ENCODE peak calls at places on chromosomes 13 and 19, in four cellular contexts. Y is body of pancreas, X is astrocyte of the spinal cord, Z is hepatic stellate cell. I is an unnamed sample.

GRCh38 chr19:11242864-11243797 is 3.7 kb downstream of the ANGPTL8 start:
- DNase-seq in Y (peak; percentile 97), X (peak; percentile 67), Z (peak; percentile 99), I (peak; percentile 76)

GRCh38 chr19:56245062-56245740 is 27.3 kb upstream of the EDDM13 start:
- DNase-seq in Y (no peak), X (no peak), Z (peak; percentile 16), I (no peak)

GRCh38 chr19:51521796-51522195 is 9.7 kb downstream of the SIGLEC6 start:
- DNase-seq in Y (no peak), Z (no peak), X (no peak), I (peak; percentile 20)

GRCh38 chr13:105471683-105472082 is 1063.8 kb downstream of the EFNB2 start:
- DNase-seq in Z (no peak), Y (no peak), X (no peak), I (peak; percentile 92)

GRCh38 chr19:1399079-1399478 is 2.3 kb downstream of the GAMT start:
- DNase-seq in X (no peak), Y (no peak), Z (no peak), I (no peak)

GRCh38 chr13:49806126-49806536 is 13.6 kb upstream of the KPNA3 start:
- DNase-seq in Z (no peak), X (no peak), Y (no peak), I (no peak)

GRCh38 chr13:31282741-31283455 is 83.1 kb downstream of the B3GLCT start:
- DNase-seq in X (peak; percentile 74), Z (no peak), Y (no peak), I (no peak)

GRCh38 chr19:28316464-28316863 is 896.5 kb downstream of the UQCRFS1 start:
- DNase-seq in Z (no peak), Y (no peak), X (no peak), I (no peak)

GRCh38 chr13:50919291-50919690 is 9.7 kb downstream of the RNASEH2B start:
- DNase-seq in X (no peak), Y (no peak), Z (no peak), I (no peak)

GRCh38 chr13:41061914-41062837 is 867 bp downstream of the WBP4 start:
- DNase-seq in Y (no peak), X (peak; percentile 81), Z (peak; percentile 58), I (peak; percentile 85)

GRCh38 chr19:1856698-1857603 is 6.4 kb downstream of the KLF16 start:
- DNase-seq in X (peak; percentile 71), Z (peak; percentile 89), Y (peak; percentile 86), I (peak; percentile 93)

GRCh38 chr13:45108716-45109706 is 11.3 kb upstream of the GTF2F2 start:
- DNase-seq in Y (peak; percentile 13), X (peak; percentile 88), Z (no peak), I (peak; percentile 38)

GRCh38 chr19:16224266-16225045 is 26.7 kb downstream of the AP1M1 start:
- DNase-seq in X (no peak), Z (no peak), Y (no peak), I (no peak)

GRCh38 chr19:49216076-49216475 is 58.5 kb downstream of the TRPM4 start:
- DNase-seq in X (no peak), Y (no peak), Z (no peak), I (no peak)

GRCh38 chr19:3407556-3408516 is 41.5 kb downstream of the NFIC start:
- DNase-seq in Z (no peak), Y (peak; percentile 74), X (peak; percentile 51), I (no peak)

GRCh38 chr19:53432088-53432661 is 391 bp downstream of the ZNF761 start:
- DNase-seq in Z (peak; percentile 7), Y (peak; percentile 35), X (no peak), I (peak; percentile 38)

GRCh38 chr13:48403151-48403631 is 9.7 kb downstream of the LPAR6 start:
- DNase-seq in Y (no peak), Z (no peak), X (no peak), I (peak; percentile 35)

GRCh38 chr19:44623080-44623479 is 9.7 kb downstream of the IGSF23 start:
- DNase-seq in Z (peak; percentile 77), Y (peak; percentile 21), X (peak; percentile 31), I (no peak)

GRCh38 chr13:113588394-113589111 is 4.0 kb downstream of the TFDP1 start:
- DNase-seq in Y (no peak), Z (no peak), X (no peak), I (no peak)

GRCh38 chr13:45206340-45206739 is 5.5 kb upstream of the KCTD4 start:
- DNase-seq in Z (peak; percentile 57), Y (no peak), X (peak; percentile 92), I (peak; percentile 52)

GRCh38 chr19:11236324-11237301 is 2.8 kb upstream of the ANGPTL8 start:
- DNase-seq in X (no peak), Y (no peak), Z (no peak), I (no peak)

GRCh38 chr19:30564551-30565011 is 192.4 kb downstream of the ZNF536 start:
- DNase-seq in X (no peak), Z (no peak), Y (no peak), I (no peak)

GRCh38 chr13:46531953-46532352 is 21.0 kb upstream of the LRCH1 start:
- DNase-seq in X (no peak), Z (no peak), Y (no peak), I (no peak)

GRCh38 chr19:54470991-54471782 is 1.9 kb downstream of the CDC42EP5 start:
- DNase-seq in X (no peak), Y (peak; percentile 70), Z (peak; percentile 55), I (peak; percentile 72)

GRCh38 chr19:17005000-17005399 is 21.6 kb downstream of the CPAMD8 start:
- DNase-seq in X (no peak), Z (no peak), Y (no peak), I (no peak)

GRCh38 chr19:55304980-55305379 is 20.2 kb downstream of the TMEM150B start:
- DNase-seq in Z (no peak), Y (no peak), X (no peak), I (no peak)

GRCh38 chr19:51163257-51163656 is 21.2 kb downstream of the SIGLEC7 start:
- DNase-seq in X (no peak), Z (no peak), Y (no peak), I (no peak)

GRCh38 chr13:76035711-76036110 is 399.6 kb downstream of the LMO7 start:
- DNase-seq in X (peak; percentile 14), Y (no peak), Z (no peak), I (no peak)

GRCh38 chr13:112699318-112699918 is 9.6 kb downstream of the ATP11A start:
- DNase-seq in Z (no peak), X (no peak), Y (no peak), I (no peak)

GRCh38 chr19:11345122-11345752 is 831 bp downstream of the TMEM205 start:
- DNase-seq in X (no peak), Z (no peak), Y (peak; percentile 17), I (no peak)

GRCh38 chr19:35318679-35319448 is 10.1 kb upstream of the CD22 start:
- DNase-seq in Y (peak; percentile 39), X (peak; percentile 14), Z (peak; percentile 82), I (peak; percentile 98)

GRCh38 chr13:79722885-79723445 is 242.0 kb downstream of the NDFIP2 start:
- DNase-seq in Y (no peak), X (no peak), Z (no peak), I (no peak)

GRCh38 chr13:100542546-100543156 is 45.9 kb downstream of the GGACT start:
- DNase-seq in X (peak; percentile 71), Y (no peak), Z (peak; percentile 42), I (peak; percentile 54)

GRCh38 chr19:15303105-15303780 is 29.1 kb downstream of the BRD4 start:
- DNase-seq in X (no peak), Z (no peak), Y (no peak), I (peak; percentile 79)

GRCh38 chr19:47509973-47510372 is 4.9 kb downstream of the NAPA start:
- DNase-seq in Z (no peak), X (no peak), Y (peak; percentile 68), I (no peak)

GRCh38 chr19:6424190-6424938 is at the start of gene KHSRP:
- DNase-seq in X (no peak), Z (no peak), Y (no peak), I (no peak)